ENCODE peak calls at places on chromosomes 1 and 21, in nine cellular contexts. R is thoracic aorta; Q is DND-41; K is CD8-positive, alpha-beta T cell; Z is PC-3; L is lower lobe of right lung; W is H1; M is neural progenitor cell; P is esophagus squamous epithelium. S is an unnamed sample. For H3K9me3, the result is how much of the 10 kb centered on the place peaks cover.

GRCh38 chr1:212498243-212498642 is 65.5 kb downstream of the NENF start:
- DNase-seq in W (no peak), P (no peak), Q (no peak), M (no peak), L (no peak), Z (peak), R (peak), K (no peak), S (no peak)

GRCh38 chr1:228343211-228343661 is 63.4 kb downstream of the TRIM11 start:
- DNase-seq in K (peak), R (no peak), P (no peak), Z (no peak), W (no peak), M (no peak), L (peak), Q (no peak), S (no peak)

GRCh38 chr1:218584418-218585155 is 239.5 kb downstream of the TGFB2 start:
- DNase-seq in Q (no peak), Z (peak), K (no peak), L (no peak), R (no peak), M (no peak), P (no peak), W (no peak), S (no peak)

GRCh38 chr1:240457203-240457602 is 154.8 kb downstream of the GREM2 start:
- DNase-seq in K (no peak), W (no peak), Q (no peak), M (no peak), R (no peak), L (no peak), P (no peak), Z (no peak), S (no peak)

GRCh38 chr1:58524353-58524945 is 22.1 kb downstream of the OMA1 start:
- DNase-seq in R (no peak), Z (no peak), M (no peak), Q (no peak), L (no peak), K (no peak), W (no peak), P (no peak), S (no peak)

GRCh38 chr1:160631983-160632625 is 14.7 kb downstream of the SLAMF1 start:
- DNase-seq in K (no peak), W (no peak), M (no peak), Z (no peak), R (no peak), L (no peak), P (no peak), Q (no peak), S (no peak)

GRCh38 chr1:8712413-8713229 is 104.8 kb downstream of the RERE start:
- DNase-seq in L (no peak), Z (peak), W (no peak), K (no peak), M (peak), R (no peak), P (no peak), Q (no peak), S (no peak)

GRCh38 chr1:178273707-178274410 is 180.0 kb downstream of the RASAL2 start:
- DNase-seq in P (no peak), M (no peak), W (no peak), Q (no peak), Z (peak), K (no peak), R (no peak), L (no peak), S (no peak)

GRCh38 chr1:202072211-202072610 is 50.5 kb upstream of the GPR37L1 start:
- DNase-seq in R (no peak), W (no peak), L (no peak), P (no peak), Q (no peak), Z (no peak), K (no peak), M (no peak), S (no peak)

GRCh38 chr1:226121587-226122400 is 59.3 kb downstream of the H3-3A start:
- DNase-seq in P (no peak), Z (peak), Q (peak), K (peak), L (peak), M (peak), W (no peak), R (no peak), S (peak)

GRCh38 chr1:229440821-229441537 is 7.1 kb upstream of the ACTA1 start:
- DNase-seq in Z (peak), R (no peak), W (no peak), K (no peak), P (no peak), Q (no peak), L (no peak), M (no peak), S (no peak)

GRCh38 chr1:11526071-11526895 is 47.3 kb downstream of the DISP3 start:
- DNase-seq in M (no peak), K (no peak), W (no peak), Z (no peak), R (no peak), L (no peak), P (no peak), Q (no peak), S (no peak)

GRCh38 chr1:40305451-40305850 is 11.6 kb downstream of the COL9A2 start:
- DNase-seq in P (no peak), W (no peak), R (no peak), M (peak), Q (no peak), L (no peak), K (no peak), Z (peak), S (no peak)

GRCh38 chr1:168469690-168470089 is 74.1 kb downstream of the XCL2 start:
- DNase-seq in P (no peak), W (no peak), M (no peak), L (no peak), R (peak), K (peak), Q (peak), Z (peak), S (no peak)

GRCh38 chr1:30840904-30841598 is 67.5 kb downstream of the SDC3 start:
- DNase-seq in Z (no peak), W (no peak), M (peak), P (no peak), K (no peak), L (peak), R (no peak), Q (no peak), S (no peak)

GRCh38 chr21:22346576-22346975 is 1348.4 kb downstream of the NCAM2 start:
- DNase-seq in Q (no peak), L (no peak), W (no peak), Z (no peak), M (no peak), R (no peak), K (no peak), P (no peak), S (no peak)

GRCh38 chr1:46681333-46682034 is 9.8 kb downstream of the TEX38 start:
- DNase-seq in M (peak), R (no peak), K (no peak), P (no peak), Q (no peak), W (no peak), L (no peak), Z (peak), S (no peak)

GRCh38 chr1:184418955-184419733 is 32.3 kb downstream of the C1orf21 start:
- DNase-seq in K (no peak), W (no peak), M (no peak), P (no peak), Z (peak), L (no peak), R (no peak), Q (no peak), S (no peak)

GRCh38 chr1:184422490-184423233 is 35.8 kb downstream of the C1orf21 start:
- DNase-seq in K (no peak), L (no peak), Q (no peak), P (no peak), R (no peak), M (no peak), Z (no peak), W (no peak), S (no peak)

GRCh38 chr1:184416921-184417320 is 30.1 kb downstream of the C1orf21 start:
- DNase-seq in L (no peak), K (no peak), Q (no peak), P (no peak), Z (no peak), M (peak), R (no peak), W (no peak), S (no peak)

GRCh38 chr1:184416476-184416875 is 29.6 kb downstream of the C1orf21 start:
- DNase-seq in M (no peak), W (no peak), Z (peak), P (no peak), L (no peak), Q (no peak), K (no peak), R (no peak), S (no peak)

GRCh38 chr1:184419734-184420161 is 32.9 kb downstream of the C1orf21 start:
- DNase-seq in L (no peak), P (no peak), Q (no peak), Z (peak), M (no peak), W (no peak), R (no peak), K (no peak), S (no peak)
- H3K27ac ChIP-seq in L (no peak), P (peak), Q (no peak), Z (peak), M (no peak), W (no peak), R (no peak), K (no peak), S (no peak)

DNA sequence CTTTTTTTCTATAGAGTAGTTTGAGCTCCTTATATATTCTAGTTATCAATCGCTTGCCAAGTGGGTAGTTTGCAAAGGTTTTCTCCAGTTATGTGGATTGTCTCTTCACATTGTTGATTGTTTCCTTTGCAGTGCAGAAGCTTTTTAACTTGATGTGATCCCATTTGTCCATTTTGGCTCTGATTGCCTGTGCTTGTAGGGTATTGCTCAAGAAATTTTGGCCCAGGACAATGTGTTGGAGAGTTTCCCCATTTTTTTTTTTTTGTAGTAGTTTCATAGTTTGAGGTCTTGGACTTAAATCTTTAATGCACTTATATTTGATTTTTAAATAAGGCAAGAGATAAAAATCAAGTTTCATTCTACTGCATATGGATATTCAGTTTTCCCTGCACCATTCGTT is 774.8 kb upstream of the ADAMTS5 start:
- DNase-seq in L (no peak), W (no peak), Q (no peak), P (no peak), Z (no peak), M (no peak), K (no peak), R (no peak), S (no peak)
- H3K9me3 ChIP-seq in L (under half), W (under half), Q (under half), P (under half), Z (under half), M (under half), K (under half), R (under half), S (under half)

GRCh38 chr1:116474921-116475849 is 95.6 kb downstream of the CD58 start:
- DNase-seq in M (no peak), P (no peak), R (no peak), Z (no peak), K (no peak), L (no peak), Q (no peak), W (no peak), S (no peak)
- H3K27ac ChIP-seq in M (no peak), P (no peak), R (no peak), Z (no peak), K (no peak), L (no peak), Q (no peak), W (no peak), S (no peak)

DNA sequence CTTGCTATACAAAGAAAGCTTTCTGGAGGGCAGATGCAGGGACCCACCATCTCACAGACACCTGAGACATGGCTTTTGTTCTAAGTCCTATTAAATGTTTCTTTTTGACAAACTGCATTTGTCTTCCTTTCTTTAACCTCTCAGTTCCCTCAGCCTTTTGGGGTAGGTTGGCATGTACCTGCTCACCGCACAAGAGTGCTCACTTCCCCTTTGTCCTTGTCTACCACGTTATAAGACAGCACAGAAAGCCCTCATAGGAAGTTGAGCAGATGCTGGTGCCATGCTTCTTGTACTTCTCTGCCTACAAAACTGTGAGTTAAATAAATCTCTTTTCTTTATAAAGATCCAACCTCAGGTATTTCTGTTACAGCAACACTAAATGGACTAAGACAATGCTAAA is 31.9 kb upstream of the RGS21 start:
- DNase-seq in R (no peak), M (no peak), K (no peak), Q (no peak), P (no peak), W (no peak), Z (no peak), L (no peak), S (no peak)
- H3K9me3 ChIP-seq in R (under half), M (under half), K (under half), Q (under half), P (under half), W (under half), Z (under half), L (under half), S (under half)

DNA sequence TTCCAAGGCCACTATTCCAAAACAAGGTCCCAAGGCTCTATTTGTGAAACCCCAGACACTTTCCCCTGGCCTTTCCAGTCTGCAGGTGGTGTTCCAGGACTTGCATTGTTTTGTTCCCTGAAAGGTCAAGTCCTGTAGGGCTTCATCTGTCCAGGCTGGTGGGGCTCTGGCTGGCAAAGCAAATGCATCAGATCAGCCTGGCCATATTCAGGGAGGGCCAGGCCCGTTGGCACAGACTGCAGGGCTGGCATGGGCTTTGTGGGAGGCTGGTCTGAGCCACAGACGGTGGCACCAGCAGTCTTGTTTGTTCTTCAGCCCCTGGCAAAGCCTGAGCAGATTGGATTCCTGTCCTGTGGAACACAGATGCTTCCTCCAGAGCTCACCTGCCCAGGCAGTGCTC is 93.0 kb downstream of the SPATA46 start:
- DNase-seq in Q (no peak), L (no peak), M (no peak), P (no peak), K (no peak), Z (no peak), R (no peak), W (no peak), S (no peak)
- H3K27ac ChIP-seq in Q (no peak), L (no peak), M (no peak), P (no peak), K (no peak), Z (no peak), R (peak), W (no peak), S (no peak)